ENCODE peak calls at places on chromosomes 6 and 20, in six cellular contexts. J, R, N, Z, S and Y are unnamed samples.

GRCh38 chr20:51402201-51402600 is 140.3 kb downstream of the NFATC2 start:
- DNase-seq in J (no peak), R (no peak), N (peak; percentile 33), Z (peak; percentile 67), S (no peak), Y (no peak)

GRCh38 chr20:34637245-34638185 is 39.4 kb downstream of the PIGU start:
- DNase-seq in J (peak; percentile 95), R (no peak), N (no peak), Z (peak; percentile 23), S (peak; percentile 46), Y (no peak)

GRCh38 chr6:158769696-158770446 is 49.3 kb downstream of the EZR start:
- DNase-seq in J (no peak), R (no peak), N (no peak), Z (peak; percentile 64), S (no peak), Y (no peak)

GRCh38 chr6:16510245-16510644 is 251.0 kb downstream of the ATXN1 start:
- DNase-seq in J (no peak), R (no peak), N (no peak), Z (no peak), S (no peak), Y (no peak)

GRCh38 chr20:1618954-1619550 is 757 bp downstream of the SIRPB1 start:
- DNase-seq in J (no peak), R (no peak), N (no peak), Z (no peak), S (no peak), Y (no peak)

GRCh38 chr20:34861386-34862084 is 11.1 kb downstream of the GGT7 start:
- DNase-seq in J (no peak), R (no peak), N (no peak), Z (no peak), S (no peak), Y (peak; percentile 91)

GRCh38 chr20:34522969-34523871 is 7.0 kb downstream of the DYNLRB1 start:
- DNase-seq in J (peak; percentile 72), R (peak; percentile 23), N (peak; percentile 21), Z (peak; percentile 50), S (peak; percentile 29), Y (peak; percentile 79)

GRCh38 chr6:130167655-130168054 is 55.1 kb downstream of the SAMD3 start:
- DNase-seq in J (peak; percentile 39), R (no peak), N (no peak), Z (peak; percentile 29), S (peak; percentile 23), Y (no peak)

GRCh38 chr20:50774515-50774914 is 20.3 kb upstream of the BCAS4 start:
- DNase-seq in J (no peak), R (no peak), N (no peak), Z (no peak), S (no peak), Y (no peak)

GRCh38 chr6:41713161-41713649 is 22.2 kb downstream of the TFEB start:
- DNase-seq in J (peak; percentile 53), R (no peak), N (no peak), Z (peak; percentile 63), S (no peak), Y (peak; percentile 79)